ENCODE peak calls at places on chromosomes 16 and 17, in nine cellular contexts. G, Z, Y, K, T, Q, V, X and E are unnamed samples.

GRCh38 chr17:60802377-60802776 is 124.7 kb downstream of the BCAS3 start:
- DNase-seq in V (no peak), T (no peak), Y (no peak), K (no peak), G (no peak), X (no peak), Q (no peak), Z (no peak), E (no peak)

GRCh38 chr16:83717814-83718213 is 90.0 kb upstream of the HSBP1 start:
- DNase-seq in X (no peak), V (no peak), G (peak), Y (no peak), T (no peak), Q (no peak), Z (no peak), K (no peak), E (no peak)

GRCh38 chr17:61354895-61355294 is 44.7 kb upstream of the TBX2 start:
- DNase-seq in V (no peak), G (no peak), K (no peak), Z (no peak), Q (no peak), Y (no peak), T (no peak), X (no peak), E (no peak)

GRCh38 chr16:74611721-74612120 is 4.8 kb upstream of the GLG1 start:
- DNase-seq in Q (no peak), T (no peak), V (no peak), G (no peak), K (no peak), X (no peak), Y (no peak), Z (no peak), E (no peak)

GRCh38 chr16:31451681-31452351 is 7.5 kb upstream of the ARMC5 start:
- DNase-seq in G (no peak), K (no peak), Y (peak), Q (no peak), X (no peak), T (no peak), V (peak), Z (peak), E (no peak)

GRCh38 chr17:13835151-13835550 is 233.4 kb upstream of the HS3ST3A1 start:
- DNase-seq in X (no peak), G (no peak), Y (no peak), Z (no peak), K (no peak), T (no peak), V (no peak), Q (no peak), E (no peak)

GRCh38 chr16:73036074-73036826 is 11.7 kb downstream of the ZFHX3 start:
- DNase-seq in Y (no peak), T (peak), X (no peak), G (no peak), K (no peak), Z (no peak), V (peak), Q (no peak), E (no peak)

GRCh38 chr16:63066552-63066951 is 1030.3 kb upstream of the CDH8 start:
- DNase-seq in K (no peak), V (no peak), T (no peak), Q (no peak), Z (no peak), Y (no peak), G (no peak), X (no peak), E (no peak)

GRCh38 chr16:47925811-47926460 is 229.9 kb downstream of the ABCC12 start:
- DNase-seq in G (no peak), Z (no peak), X (no peak), V (no peak), T (no peak), Y (no peak), K (no peak), Q (no peak), E (no peak)

GRCh38 chr16:67391424-67392300 is 1.6 kb downstream of the TPPP3 start:
- DNase-seq in Y (peak), K (no peak), Q (no peak), X (no peak), V (peak), G (no peak), T (no peak), Z (peak), E (no peak)

GRCh38 chr17:47064684-47065083 is 85.6 kb upstream of the RPRML start:
- DNase-seq in T (no peak), Y (no peak), V (no peak), X (no peak), G (no peak), Q (no peak), Z (no peak), K (no peak), E (no peak)

GRCh38 chr16:84532299-84532724 is 27.9 kb upstream of the MEAK7 start:
- DNase-seq in Y (peak), X (no peak), T (no peak), V (no peak), Q (peak), Z (peak), K (no peak), G (peak), E (no peak)

GRCh38 chr17:29140631-29141483 is 39.3 kb downstream of the MYO18A start:
- DNase-seq in K (no peak), Y (peak), V (no peak), T (no peak), G (no peak), Q (peak), X (no peak), Z (no peak), E (no peak)

GRCh38 chr16:10067406-10067805 is 114.8 kb downstream of the GRIN2A start:
- DNase-seq in Y (no peak), X (no peak), Z (no peak), K (no peak), Q (no peak), V (no peak), G (no peak), T (no peak), E (no peak)

GRCh38 chr16:71460246-71460645 is 1.8 kb downstream of the ZNF23 start:
- DNase-seq in Q (no peak), Y (no peak), K (no peak), V (no peak), X (no peak), Z (no peak), T (no peak), G (peak), E (no peak)

GRCh38 chr16:72221216-72221995 is 49.5 kb upstream of the PMFBP1 start:
- DNase-seq in G (no peak), V (no peak), K (no peak), Q (no peak), Y (no peak), T (no peak), X (no peak), Z (no peak), E (no peak)